ENCODE peak calls at places on chromosomes 7 and 10, in five cellular contexts. U is right cardiac atrium; C is stimulated activated naive CD8-positive, alpha-beta T cell treated with anti-CD3 and anti-CD28 coated beads, Interleukin-15, amount 100 ng/mL, for 72 hours; K is stimulated activated effector memory CD8-positive, alpha-beta T cell treated with anti-CD3 and anti-CD28 coated beads, Interleukin-12 subunit alpha, Interleukin-12 subunit beta, amount 100 ng/mL, for 72 hours; M is left cardiac atrium. N is an unnamed sample.

GRCh38 chr7:149355390-149356048 is 93.5 kb downstream of the ZNF783 start:
- ATAC-seq in U (no peak), C (peak; percentile 50), K (no peak), M (no peak), N (no peak)

GRCh38 chr7:132065193-132065972 is 509.0 kb upstream of the PODXL start:
- ATAC-seq in U (peak; percentile 88), C (no peak), K (no peak), M (peak; percentile 96), N (no peak)

GRCh38 chr7:90777075-90777864 is 181.1 kb downstream of the CDK14 start:
- ATAC-seq in U (peak; percentile 62), C (no peak), K (no peak), M (peak; percentile 81), N (peak; percentile 80)

GRCh38 chr7:155653773-155654172 is 9.3 kb downstream of the RBM33 start:
- ATAC-seq in U (peak; percentile 48), C (no peak), K (no peak), M (peak; percentile 75), N (no peak)

GRCh38 chr10:128764190-128764589 is 638.0 kb upstream of the MKI67 start:
- ATAC-seq in U (no peak), C (no peak), K (no peak), M (no peak), N (no peak)

GRCh38 chr7:18337425-18337824 is 158.1 kb upstream of the HDAC9 start:
- ATAC-seq in U (no peak), C (no peak), K (no peak), M (peak; percentile 46), N (no peak)

GRCh38 chr7:155544485-155544884 is 1.9 kb downstream of the CNPY1 start:
- ATAC-seq in U (no peak), C (no peak), K (no peak), M (no peak), N (no peak)

GRCh38 chr10:119737827-119738226 is 12.0 kb downstream of the INPP5F start:
- ATAC-seq in U (peak; percentile 87), C (peak; percentile 74), K (peak; percentile 43), M (peak; percentile 98), N (no peak)

GRCh38 chr7:2132243-2132642 is 100.5 kb downstream of the MAD1L1 start:
- ATAC-seq in U (no peak), C (no peak), K (no peak), M (no peak), N (no peak)